ENCODE peak calls at places on chromosomes 4 and X, in four cellular contexts. Y is K562, C is H1, A is GM12878. J is an unnamed sample.

GRCh38 chr4:20754091-20754490 is 53.8 kb downstream of the PACRGL start:
- DNase-seq in Y (no peak), C (no peak), A (no peak), J (no peak)

GRCh38 chrX:150155396-150156048 is 207.6 kb upstream of the MAMLD1 start:
- DNase-seq in Y (no peak), C (no peak), A (no peak), J (no peak)

GRCh38 chr4:84159767-84160166 is 339.3 kb downstream of the NKX6-1 start:
- DNase-seq in Y (no peak), C (peak), A (no peak), J (peak)

GRCh38 chrX:123923211-123923610 is 38.3 kb upstream of the STAG2 start:
- DNase-seq in Y (no peak), C (no peak), A (no peak), J (no peak)

GRCh38 chrX:46912673-46913491 is 661 bp downstream of the JADE3 start:
- DNase-seq in Y (peak), C (no peak), A (no peak), J (peak)

GRCh38 chr4:34720563-34720962 is 1523.8 kb downstream of the ARAP2 start:
- DNase-seq in Y (no peak), C (no peak), A (no peak), J (peak)

GRCh38 chrX:74492720-74493201 is 71.5 kb downstream of the SLC16A2 start:
- DNase-seq in Y (no peak), C (no peak), A (no peak), J (no peak)

GRCh38 chr4:7206385-7206784 is 14.0 kb downstream of the SORCS2 start:
- DNase-seq in Y (peak), C (no peak), A (no peak), J (no peak)

DNA sequence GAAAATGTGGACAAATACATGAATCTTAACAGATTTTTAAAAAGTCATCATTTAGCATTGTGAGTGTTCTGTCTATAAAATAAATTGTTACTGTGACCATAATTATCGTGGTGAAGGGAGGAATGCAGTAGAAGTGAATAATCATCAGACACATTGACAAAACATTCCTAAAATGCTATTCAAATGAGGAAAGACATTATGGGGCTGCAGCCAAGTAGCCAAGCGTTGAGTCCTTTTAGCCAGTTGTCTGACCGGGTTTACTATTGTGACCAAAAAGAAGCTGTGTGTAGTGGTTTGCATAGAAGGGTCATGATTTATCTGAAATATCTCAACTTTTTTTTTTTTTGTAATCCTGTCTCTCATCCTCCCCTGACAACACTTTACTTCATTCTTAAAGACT is 19.5 kb downstream of the WWC2 start:
- DNase-seq in Y (no peak), C (no peak), A (no peak), J (no peak)
- TF ChIP-seq CHD2 in Y (no peak), C (no peak), A (no peak), J (no peak)

GRCh38 chr4:80202190-80202711 is 4.9 kb downstream of the PRDM8 start:
- DNase-seq in Y (no peak), C (no peak), A (no peak), J (no peak)

GRCh38 chr4:80202784-80203553 is 5.7 kb downstream of the PRDM8 start:
- DNase-seq in Y (no peak), C (no peak), A (no peak), J (no peak)

GRCh38 chr4:80206541-80207171 is 9.4 kb downstream of the PRDM8 start:
- DNase-seq in Y (no peak), C (no peak), A (no peak), J (no peak)

GRCh38 chr4:80206111-80206510 is 8.8 kb downstream of the PRDM8 start:
- DNase-seq in Y (no peak), C (no peak), A (no peak), J (no peak)

DNA sequence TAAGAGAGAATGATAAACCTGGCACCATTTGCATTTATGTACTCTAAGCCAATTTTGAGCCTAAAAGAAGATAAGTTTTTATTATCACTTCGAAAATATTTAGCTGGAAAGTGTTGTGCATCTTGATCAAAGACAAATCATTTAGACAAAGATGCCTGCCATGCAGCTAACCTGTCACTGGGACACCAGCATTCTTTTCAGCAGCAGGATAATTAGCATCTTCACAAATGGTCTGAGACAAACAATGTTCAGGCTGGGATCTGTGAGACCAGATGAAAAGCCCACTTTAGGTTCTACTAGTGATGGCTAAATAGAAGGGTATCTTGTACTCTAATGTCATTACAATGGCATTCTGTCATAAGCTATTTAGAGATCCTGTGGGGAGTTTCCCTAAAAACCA is 7.1 kb downstream of the PRDM8 start:
- DNase-seq in Y (no peak), C (no peak), A (no peak), J (no peak)
- TF ChIP-seq EZH2 in Y (no peak), C (peak), A (no peak), J (no peak)

GRCh38 chrX:109344666-109345065 is 137.2 kb downstream of the GUCY2F start:
- DNase-seq in Y (no peak), C (no peak), A (no peak), J (no peak)

GRCh38 chrX:109345866-109346265 is 136.0 kb downstream of the GUCY2F start:
- DNase-seq in Y (no peak), C (no peak), A (no peak), J (no peak)

GRCh38 chrX:109350621-109351020 is 131.3 kb downstream of the GUCY2F start:
- DNase-seq in Y (no peak), C (no peak), A (no peak), J (no peak)

GRCh38 chrX:109350051-109350450 is 131.8 kb downstream of the GUCY2F start:
- DNase-seq in Y (no peak), C (no peak), A (no peak), J (no peak)

GRCh38 chrX:109347618-109348017 is 134.3 kb downstream of the GUCY2F start:
- DNase-seq in Y (no peak), C (no peak), A (no peak), J (no peak)
- TF ChIP-seq CHD2 in Y (no peak), C (no peak), A (no peak), J (no peak)

DNA sequence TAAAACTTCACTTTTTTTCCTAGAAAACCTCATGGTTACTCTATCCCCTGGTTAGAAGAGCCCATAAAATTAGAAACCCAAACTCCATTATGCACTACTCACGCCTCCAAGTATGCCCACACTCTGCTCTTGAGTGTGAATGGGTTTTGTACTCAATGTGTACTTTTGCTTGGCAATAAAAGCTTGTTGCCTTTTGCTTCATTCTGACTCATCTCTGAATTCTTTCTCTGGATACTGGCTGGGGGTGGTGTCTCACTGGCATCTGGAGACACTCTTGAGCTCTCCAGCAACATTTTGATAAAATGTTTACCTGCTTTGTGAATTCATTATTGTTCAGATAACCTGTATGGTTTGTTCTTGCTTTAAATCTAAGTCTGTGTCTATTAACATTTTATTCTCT is 963.2 kb downstream of the TRAM1L1 start:
- DNase-seq in Y (no peak), C (no peak), A (no peak), J (no peak)
- TF ChIP-seq EZH2 in Y (no peak), C (no peak), A (no peak), J (no peak)